ENCODE peak calls at places on chromosomes 12 and 14, in eight cellular contexts. F is T-cell; L is DMS53; J is left lung; Q is H4; A is nephron progenitor cell; D is CD8-positive, alpha-beta T cell; H is HEK293T. W is an unnamed sample.

GRCh38 chr14:69152181-69152943 is 557 bp downstream of the DCAF5 start:
- DNase-seq in Q (peak), H (peak), D (peak), A (no peak), L (peak), J (peak), F (no peak), W (peak)

GRCh38 chr12:6697584-6698351 is 2.8 kb downstream of the PIANP start:
- DNase-seq in D (no peak), J (no peak), H (peak), L (peak), F (no peak), A (peak), Q (peak), W (no peak)

GRCh38 chr12:92860521-92860920 is 68.6 kb downstream of the EEA1 start:
- DNase-seq in F (no peak), H (no peak), Q (no peak), D (no peak), J (no peak), L (no peak), A (no peak), W (no peak)

GRCh38 chr12:24049771-24050170 is 100.3 kb upstream of the SOX5 start:
- DNase-seq in Q (no peak), J (no peak), D (no peak), H (no peak), A (no peak), F (no peak), L (no peak), W (no peak)

GRCh38 chr14:29475641-29476040 is 452.0 kb downstream of the PRKD1 start:
- DNase-seq in L (no peak), A (no peak), H (no peak), J (no peak), Q (no peak), F (no peak), D (no peak), W (no peak)

GRCh38 chr14:38839743-38840375 is 263.2 kb downstream of the SEC23A start:
- DNase-seq in D (no peak), H (no peak), F (no peak), L (peak), A (no peak), Q (no peak), J (no peak), W (no peak)

GRCh38 chr12:57864811-57865751 is 18.6 kb upstream of the CTDSP2 start:
- DNase-seq in Q (peak), L (peak), A (peak), F (peak), H (peak), J (peak), D (peak), W (peak)

GRCh38 chr14:48349689-48350088 is 674.3 kb upstream of the MDGA2 start:
- DNase-seq in F (no peak), Q (no peak), D (no peak), A (no peak), H (no peak), L (no peak), J (no peak), W (no peak)

GRCh38 chr14:75430526-75430925 is 2.7 kb downstream of the JDP2 start:
- DNase-seq in J (no peak), F (no peak), H (no peak), L (no peak), Q (no peak), D (no peak), A (no peak), W (no peak)

GRCh38 chr12:52655251-52655650 is 3.2 kb upstream of the KRT2 start:
- DNase-seq in Q (no peak), L (no peak), H (no peak), D (no peak), A (no peak), F (no peak), J (no peak), W (no peak)

GRCh38 chr12:88338486-88338885 is 196.4 kb downstream of the TMTC3 start:
- DNase-seq in J (no peak), L (no peak), F (no peak), D (no peak), Q (no peak), A (no peak), H (no peak), W (no peak)